ENCODE peak calls at places on chromosomes 5 and 9, in six cellular contexts. One of them, this sample, is unnamed.

GRCh38 chr5:111432828-111433536 is 79.4 kb downstream of the STARD4 start:
- DNase-seq in stimulated activated CD8-positive, alpha-beta memory T cell treated with anti-CD3 and anti-CD28 coated beads, Interleukin-4, amount 100 ng/mL, for 24 hours: no peak
- DNase-seq in GM04503: no peak
- DNase-seq in head of caudate nucleus: no peak
- DNase-seq in hypothalamus: no peak
- DNase-seq in endothelial cell of umbilical vein: no peak
- DNase-seq in this sample: peak

GRCh38 chr5:17216974-17217325 is 481 bp upstream of the BASP1 start:
- DNase-seq in stimulated activated CD8-positive, alpha-beta memory T cell treated with anti-CD3 and anti-CD28 coated beads, Interleukin-4, amount 100 ng/mL, for 24 hours: no peak
- DNase-seq in GM04503: no peak
- DNase-seq in head of caudate nucleus: peak
- DNase-seq in hypothalamus: no peak
- DNase-seq in endothelial cell of umbilical vein: no peak
- DNase-seq in this sample: peak

GRCh38 chr5:125140855-125141254 is 394.4 kb upstream of the ZNF608 start:
- DNase-seq in stimulated activated CD8-positive, alpha-beta memory T cell treated with anti-CD3 and anti-CD28 coated beads, Interleukin-4, amount 100 ng/mL, for 24 hours: no peak
- DNase-seq in GM04503: peak
- DNase-seq in head of caudate nucleus: no peak
- DNase-seq in hypothalamus: no peak
- DNase-seq in endothelial cell of umbilical vein: peak
- DNase-seq in this sample: no peak

GRCh38 chr5:74421365-74421764 is 219.2 kb downstream of the ENC1 start:
- DNase-seq in stimulated activated CD8-positive, alpha-beta memory T cell treated with anti-CD3 and anti-CD28 coated beads, Interleukin-4, amount 100 ng/mL, for 24 hours: no peak
- DNase-seq in GM04503: no peak
- DNase-seq in head of caudate nucleus: no peak
- DNase-seq in hypothalamus: no peak
- DNase-seq in endothelial cell of umbilical vein: no peak
- DNase-seq in this sample: no peak

GRCh38 chr9:5089737-5090136 is 95.7 kb downstream of the INSL6 start:
- DNase-seq in stimulated activated CD8-positive, alpha-beta memory T cell treated with anti-CD3 and anti-CD28 coated beads, Interleukin-4, amount 100 ng/mL, for 24 hours: no peak
- DNase-seq in GM04503: no peak
- DNase-seq in head of caudate nucleus: no peak
- DNase-seq in hypothalamus: no peak
- DNase-seq in endothelial cell of umbilical vein: peak
- DNase-seq in this sample: no peak

GRCh38 chr5:106020889-106021288 is 1649.8 kb downstream of the EFNA5 start:
- DNase-seq in stimulated activated CD8-positive, alpha-beta memory T cell treated with anti-CD3 and anti-CD28 coated beads, Interleukin-4, amount 100 ng/mL, for 24 hours: no peak
- DNase-seq in GM04503: no peak
- DNase-seq in head of caudate nucleus: no peak
- DNase-seq in hypothalamus: no peak
- DNase-seq in endothelial cell of umbilical vein: no peak
- DNase-seq in this sample: no peak

GRCh38 chr9:97557606-97558095 is 56.2 kb downstream of the TMOD1 start:
- DNase-seq in stimulated activated CD8-positive, alpha-beta memory T cell treated with anti-CD3 and anti-CD28 coated beads, Interleukin-4, amount 100 ng/mL, for 24 hours: no peak
- DNase-seq in GM04503: no peak
- DNase-seq in head of caudate nucleus: no peak
- DNase-seq in hypothalamus: peak
- DNase-seq in endothelial cell of umbilical vein: peak
- DNase-seq in this sample: no peak

GRCh38 chr5:96855041-96855872 is 21.0 kb upstream of the ERAP2 start:
- DNase-seq in stimulated activated CD8-positive, alpha-beta memory T cell treated with anti-CD3 and anti-CD28 coated beads, Interleukin-4, amount 100 ng/mL, for 24 hours: no peak
- DNase-seq in GM04503: no peak
- DNase-seq in head of caudate nucleus: no peak
- DNase-seq in hypothalamus: no peak
- DNase-seq in endothelial cell of umbilical vein: no peak
- DNase-seq in this sample: no peak

GRCh38 chr5:106121972-106122605 is 1548.6 kb downstream of the EFNA5 start:
- DNase-seq in stimulated activated CD8-positive, alpha-beta memory T cell treated with anti-CD3 and anti-CD28 coated beads, Interleukin-4, amount 100 ng/mL, for 24 hours: no peak
- DNase-seq in GM04503: no peak
- DNase-seq in head of caudate nucleus: no peak
- DNase-seq in hypothalamus: no peak
- DNase-seq in endothelial cell of umbilical vein: no peak
- DNase-seq in this sample: peak

This sample was measured in mesendoderm.